ENCODE peak calls at places on chromosomes 11 and 22, in seven cellular contexts. S, Z, C, M, B, Q and N are unnamed samples.

GRCh38 chr22:19621372-19622060 is 92.8 kb upstream of the SEPTIN5 start:
- DNase-seq in Z (peak; percentile 82), M (no peak), Q (no peak), B (no peak), S (no peak), C (no peak), N (no peak)

GRCh38 chr11:117535201-117535869 is 207.7 kb downstream of the CEP164 start:
- DNase-seq in M (no peak), Z (no peak), S (no peak), Q (peak; percentile 35), C (no peak), B (no peak), N (no peak)

GRCh38 chr11:119878990-119879389 is 150.0 kb upstream of the NECTIN1 start:
- DNase-seq in M (no peak), B (no peak), Q (no peak), C (no peak), S (no peak), Z (no peak), N (no peak)

GRCh38 chr11:79447039-79447438 is 6.2 kb upstream of the TENM4 start:
- DNase-seq in B (no peak), Z (no peak), M (no peak), C (no peak), S (no peak), Q (no peak), N (no peak)

GRCh38 chr22:50302041-50302541 is 5.4 kb downstream of the PLXNB2 start:
- DNase-seq in Z (no peak), Q (peak; percentile 41), B (no peak), S (no peak), C (no peak), M (peak; percentile 48), N (no peak)

GRCh38 chr11:69654001-69654659 is 13.2 kb downstream of the CCND1 start:
- DNase-seq in Z (peak; percentile 57), Q (no peak), B (no peak), C (no peak), M (no peak), S (no peak), N (no peak)

GRCh38 chr22:48236261-48236660 is 1473.8 kb downstream of the TBC1D22A start:
- DNase-seq in M (no peak), C (no peak), Q (no peak), B (no peak), Z (no peak), S (no peak), N (no peak)

GRCh38 chr11:61147271-61147670 is 14.0 kb downstream of the VPS37C start:
- DNase-seq in M (no peak), Q (peak; percentile 45), B (no peak), Z (no peak), S (no peak), C (no peak), N (no peak)

GRCh38 chr11:73376803-73377629 is 817 bp downstream of the RELT start:
- DNase-seq in S (peak; percentile 54), Z (peak; percentile 80), C (no peak), B (peak; percentile 48), M (peak; percentile 83), Q (peak; percentile 52), N (peak; percentile 52)

GRCh38 chr22:40759294-40759840 is 59.8 kb downstream of the SLC25A17 start:
- DNase-seq in C (no peak), S (no peak), Q (no peak), Z (no peak), M (no peak), B (no peak), N (no peak)

GRCh38 chr22:23564276-23564675 is 15.8 kb downstream of the IGLL1 start:
- DNase-seq in S (no peak), Z (no peak), B (no peak), Q (no peak), C (no peak), M (no peak), N (no peak)

GRCh38 chr11:119983240-119983732 is 154.6 kb downstream of the TRIM29 start:
- DNase-seq in M (no peak), Z (peak; percentile 88), C (no peak), B (no peak), Q (no peak), S (no peak), N (no peak)

GRCh38 chr11:104343578-104343977 is 179.6 kb upstream of the PDGFD start:
- DNase-seq in Q (no peak), C (no peak), M (no peak), Z (no peak), B (no peak), S (no peak), N (no peak)

GRCh38 chr11:121012091-121012490 is 11.8 kb upstream of the TBCEL start:
- DNase-seq in S (no peak), B (no peak), Q (no peak), Z (no peak), C (no peak), M (no peak), N (no peak)

GRCh38 chr11:119676461-119677020 is 52.5 kb downstream of the NECTIN1 start:
- DNase-seq in M (peak; percentile 67), Q (no peak), B (no peak), Z (no peak), S (no peak), C (no peak), N (peak; percentile 61)

GRCh38 chr11:11192541-11192940 is 160.5 kb downstream of the CSNK2A3 start:
- DNase-seq in M (no peak), Z (no peak), S (no peak), Q (no peak), C (no peak), B (no peak), N (no peak)

GRCh38 chr11:56714206-56714605 is 15.3 kb downstream of the OR9G1 start:
- DNase-seq in B (no peak), C (no peak), M (no peak), Q (no peak), Z (no peak), S (no peak), N (no peak)

GRCh38 chr22:43166132-43166930 is 15.0 kb downstream of the TSPO start:
- DNase-seq in M (no peak), S (no peak), Z (no peak), C (no peak), Q (no peak), B (no peak), N (no peak)

GRCh38 chr11:75719089-75719638 is 1.5 kb downstream of the MOGAT2 start:
- DNase-seq in B (no peak), Z (no peak), Q (no peak), C (no peak), M (no peak), S (no peak), N (no peak)